ENCODE peak calls at places on chromosomes 16 and 17, in five cellular contexts. J, V, W, F and H are unnamed samples.

GRCh38 chr17:17376362-17376761 is 73.2 kb downstream of the NT5M start:
- DNase-seq in V (no peak), J (no peak), F (no peak), W (peak), H (no peak)

GRCh38 chr17:66584927-66585326 is 250.0 kb upstream of the CACNG5 start:
- DNase-seq in J (no peak), V (no peak), F (no peak), W (no peak), H (no peak)

GRCh38 chr16:11497851-11498289 is 88.8 kb downstream of the LITAF start:
- DNase-seq in W (no peak), F (peak), V (no peak), J (no peak), H (no peak)

GRCh38 chr17:17876959-17877547 is 40.3 kb upstream of the SREBF1 start:
- DNase-seq in V (peak), F (no peak), W (no peak), J (no peak), H (peak)

GRCh38 chr17:62816282-62816839 is 8.2 kb upstream of the MARCHF10 start:
- DNase-seq in F (no peak), W (no peak), V (no peak), J (no peak), H (no peak)

GRCh38 chr16:57115148-57115503 is 22.7 kb downstream of the CPNE2 start:
- DNase-seq in J (no peak), F (no peak), W (no peak), V (no peak), H (no peak)

GRCh38 chr16:27805828-27806351 is 255.9 kb downstream of the KATNIP start:
- DNase-seq in V (no peak), W (no peak), F (no peak), J (no peak), H (no peak)

GRCh38 chr16:67215690-67216089 is 11.2 kb upstream of the TMEM208 start:
- DNase-seq in W (no peak), V (no peak), J (no peak), F (no peak), H (no peak)

GRCh38 chr16:88826070-88826840 is 14.5 kb upstream of the APRT start:
- DNase-seq in J (no peak), W (no peak), F (no peak), V (no peak), H (peak)

GRCh38 chr16:31351937-31352315 is 3.0 kb upstream of the ITGAX start:
- DNase-seq in F (no peak), J (no peak), V (no peak), W (no peak), H (no peak)

GRCh38 chr16:73049051-73049910 is 1.4 kb upstream of the ZFHX3 start:
- DNase-seq in W (no peak), J (no peak), F (no peak), V (no peak), H (no peak)
- H3K4me3 ChIP-seq in W (peak), J (no peak), F (peak), V (no peak), H (no peak)

GRCh38 chr16:643050-643368 is 1.4 kb downstream of the MCRIP2 start:
- DNase-seq in W (no peak), F (no peak), J (no peak), V (no peak), H (no peak)
- H3K4me3 ChIP-seq in W (peak), F (peak), J (no peak), V (peak), H (peak)

GRCh38 chr17:37702605-37703004 is 42.3 kb downstream of the HNF1B start:
- DNase-seq in V (no peak), F (no peak), W (peak), J (no peak), H (peak)
- H3K4me3 ChIP-seq in V (no peak), F (no peak), W (no peak), J (no peak), H (no peak)

GRCh38 chr17:78777886-78778285 is 4.2 kb downstream of the CYTH1 start:
- DNase-seq in W (no peak), V (no peak), F (no peak), J (peak), H (no peak)

GRCh38 chr17:78771758-78772382 is 10.2 kb downstream of the CYTH1 start:
- DNase-seq in F (no peak), V (no peak), W (no peak), J (no peak), H (no peak)

GRCh38 chr17:78774456-78774855 is 7.6 kb downstream of the CYTH1 start:
- DNase-seq in F (no peak), J (no peak), W (no peak), V (no peak), H (no peak)

GRCh38 chr17:78779848-78780247 is 2.2 kb downstream of the CYTH1 start:
- DNase-seq in J (peak), W (no peak), F (no peak), V (no peak), H (peak)

DNA sequence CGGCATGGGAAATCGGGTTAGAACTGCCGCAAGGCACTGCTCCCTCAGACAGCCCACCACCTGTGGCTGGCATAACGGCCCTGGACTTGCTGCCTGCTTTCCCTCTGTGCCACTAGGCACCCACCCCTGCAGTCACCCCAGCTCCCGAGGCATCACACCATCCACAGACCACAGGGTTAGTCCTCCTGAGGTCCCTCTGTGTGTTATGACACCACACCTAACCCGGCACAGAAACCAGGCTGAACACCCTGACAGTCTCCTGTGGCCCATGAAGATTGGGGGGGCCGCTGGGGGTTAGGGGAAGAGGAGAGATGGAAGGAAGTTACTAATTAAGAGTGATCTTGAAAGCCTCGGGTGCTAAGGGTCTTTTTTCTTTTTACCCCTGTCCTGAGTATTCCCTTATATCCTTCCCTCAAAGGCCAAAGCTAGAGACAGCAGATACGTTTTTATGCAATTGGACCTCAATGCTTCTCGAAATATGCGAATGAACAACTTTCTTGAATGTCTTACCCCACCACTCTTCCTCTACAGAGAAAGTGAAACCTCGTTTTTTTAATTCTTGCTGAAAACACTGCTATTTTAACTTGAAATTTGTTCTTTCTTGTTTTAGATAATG is 7.0 kb downstream of the CYTH1 start:
- DNase-seq in W (no peak), J (peak), V (no peak), F (no peak), H (no peak)
- H3K4me3 ChIP-seq in W (no peak), J (peak), V (no peak), F (no peak), H (no peak)

GRCh38 chr17:64506201-64506575 is at the start of gene DDX5:
- DNase-seq in V (peak), J (peak), W (peak), F (peak), H (peak)

GRCh38 chr17:64503821-64504768 is 2.0 kb downstream of the DDX5 start:
- DNase-seq in F (no peak), J (no peak), V (no peak), W (no peak), H (no peak)

GRCh38 chr17:64504769-64505319 is 1.2 kb downstream of the DDX5 start:
- DNase-seq in V (no peak), W (peak), J (peak), F (no peak), H (no peak)

GRCh38 chr17:64506576-64507417 is at the start of gene CEP95:
- DNase-seq in F (peak), V (peak), W (peak), J (no peak), H (peak)

DNA sequence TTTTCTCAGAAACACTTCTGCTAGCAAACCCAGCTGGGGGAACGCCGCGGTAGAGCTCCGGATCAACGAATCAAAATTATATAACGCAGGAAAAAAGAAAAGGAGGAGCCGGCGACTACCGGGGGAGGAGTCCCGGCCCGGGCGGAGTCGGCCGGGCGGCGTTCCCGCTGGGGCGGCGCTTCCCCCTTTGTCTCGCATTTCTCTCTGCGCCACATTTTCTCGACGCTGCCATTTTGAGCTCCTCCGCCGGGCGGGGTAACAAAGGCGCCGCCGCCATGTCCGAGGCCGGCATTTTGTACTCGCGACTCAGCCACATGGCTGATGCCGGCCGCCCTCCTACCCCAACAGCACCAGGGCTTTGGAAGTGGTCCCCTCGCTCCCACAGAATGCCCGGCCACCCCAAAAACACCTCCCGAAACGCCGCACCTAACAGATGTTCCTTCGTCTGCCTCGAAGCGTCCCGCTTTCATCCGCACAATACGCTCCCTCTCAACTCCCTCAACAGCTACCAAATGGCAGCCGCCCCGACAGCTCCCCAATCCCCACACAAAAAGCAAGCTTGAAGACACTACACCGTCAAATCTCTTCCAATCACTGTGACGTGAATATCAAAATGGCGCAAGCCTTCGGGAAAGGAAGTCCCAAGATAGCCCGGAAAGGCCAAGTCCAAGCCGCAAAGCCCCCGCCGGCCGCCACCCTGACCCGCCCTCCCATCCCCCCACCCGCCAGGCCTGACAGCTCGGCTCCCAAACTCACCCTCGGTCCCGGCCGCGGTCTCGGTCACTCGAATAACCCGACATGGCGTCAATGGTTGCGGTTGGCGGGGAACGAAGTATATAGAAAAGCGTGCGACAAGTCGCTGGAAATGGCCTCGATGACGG is 529 bp downstream of the DDX5 start:
- DNase-seq in F (no peak), W (peak), J (peak), V (peak), H (peak)
- H3K4me3 ChIP-seq in F (peak), W (peak), J (peak), V (peak), H (peak)

DNA sequence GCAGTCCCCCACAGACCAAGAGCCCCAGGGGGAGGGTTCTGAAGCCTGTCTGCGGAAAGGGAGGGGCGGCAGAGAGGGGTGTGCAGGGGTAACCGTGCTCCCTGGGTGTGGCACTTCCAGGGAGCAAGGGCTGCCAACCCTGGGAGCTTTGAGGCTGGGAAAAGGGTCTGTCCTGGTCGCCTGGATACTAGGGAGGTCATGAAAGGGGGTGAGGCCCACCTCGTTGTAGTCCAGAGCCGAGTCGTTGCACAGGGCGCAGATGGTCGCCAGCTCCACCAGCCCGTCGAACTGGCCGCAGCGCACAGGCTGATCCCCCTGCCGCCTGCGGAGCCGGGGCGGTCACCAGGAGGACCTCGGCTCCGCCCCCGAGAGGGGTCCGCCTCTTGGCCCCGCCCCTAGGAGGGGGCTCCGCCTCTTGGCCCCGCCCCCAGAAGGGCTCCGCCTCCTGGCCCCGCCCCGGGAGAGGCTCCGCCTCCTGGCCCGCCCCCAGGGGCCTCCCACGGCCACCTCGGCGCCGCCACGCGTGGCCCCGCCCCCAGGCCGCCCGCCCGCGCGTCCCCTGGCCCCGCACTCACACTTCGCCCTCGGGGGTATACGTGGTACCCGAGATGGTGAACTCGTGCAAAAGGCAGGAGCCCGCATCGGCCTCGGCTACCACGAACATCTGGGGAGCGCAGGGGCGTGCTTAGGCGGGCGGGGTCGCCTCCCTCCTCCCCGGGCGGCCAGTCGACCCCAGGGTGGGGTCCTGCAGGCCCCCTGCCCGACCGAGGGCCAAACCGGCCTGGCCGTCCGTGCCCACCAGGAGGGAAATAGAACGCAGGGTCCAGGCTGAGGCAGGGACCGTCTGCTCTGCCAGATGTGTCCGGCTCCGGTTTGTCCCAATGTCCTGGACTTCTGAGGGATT is 19.5 kb downstream of the ATP2A3 start:
- DNase-seq in J (peak), W (no peak), V (no peak), F (no peak), H (peak)
- H3K4me3 ChIP-seq in J (no peak), W (no peak), V (no peak), F (peak), H (no peak)

GRCh38 chr17:49798182-49798581 is 9.7 kb downstream of the KAT7 start:
- DNase-seq in J (no peak), F (no peak), W (no peak), V (no peak), H (no peak)
- H3K4me3 ChIP-seq in J (no peak), F (no peak), W (no peak), V (no peak), H (no peak)